ENCODE peak calls at places on chromosomes 6 and 20, in four cellular contexts. N is upper lobe of left lung, B is K562, T is Panc1. G is an unnamed sample.
A peak's percentile ranks its signal among the peaks of the same experiment; 100 is the strongest.

GRCh38 chr20:25248501-25249172 is 752 bp downstream of the PYGB start:
- ATAC-seq in N (peak; percentile 63), B (peak; percentile 46), T (peak; percentile 19), G (peak; percentile 30)

GRCh38 chr20:41308726-41309413 is 8.7 kb downstream of the ZHX3 start:
- ATAC-seq in B (peak; percentile 79), N (peak; percentile 62), T (no peak), G (peak; percentile 65)

GRCh38 chr6:143877584-143878271 is 13.5 kb downstream of the ZC2HC1B start:
- ATAC-seq in N (no peak), B (no peak), T (no peak), G (no peak)

GRCh38 chr6:73857341-73857890 is 161.4 kb downstream of the CD109 start:
- ATAC-seq in N (no peak), T (no peak), B (no peak), G (no peak)

GRCh38 chr6:149863596-149863845 is 638 bp downstream of the LRP11 start:
- ATAC-seq in T (peak; percentile 15), B (no peak), N (no peak), G (no peak)

GRCh38 chr6:165694296-165694695 is 31.3 kb upstream of the PDE10A start:
- ATAC-seq in T (peak; percentile 46), B (no peak), N (no peak), G (no peak)

GRCh38 chr6:166005846-166006592 is 161.6 kb downstream of the TBXT start:
- ATAC-seq in N (peak; percentile 81), B (no peak), T (peak; percentile 46), G (peak; percentile 77)

GRCh38 chr6:165890404-165890735 is 227.3 kb upstream of the PDE10A start:
- ATAC-seq in B (no peak), T (peak; percentile 40), N (no peak), G (no peak)

GRCh38 chr6:89637960-89638319 is 607 bp downstream of the LYRM2 start:
- ATAC-seq in T (no peak), B (peak; percentile 26), N (peak; percentile 14), G (no peak)

GRCh38 chr6:162819284-162819683 is 91.5 kb downstream of the PACRG start:
- ATAC-seq in B (no peak), T (no peak), N (no peak), G (no peak)

GRCh38 chr6:31586596-31586995 is 519 bp downstream of the LST1 start:
- ATAC-seq in B (no peak), T (no peak), N (peak; percentile 78), G (no peak)

GRCh38 chr20:48384147-48384818 is 443.5 kb downstream of the PREX1 start:
- ATAC-seq in B (peak; percentile 98), N (no peak), T (peak; percentile 71), G (no peak)

GRCh38 chr6:31178143-31179041 is 7.9 kb upstream of the POU5F1 start:
- ATAC-seq in T (no peak), B (peak; percentile 41), N (no peak), G (no peak)

GRCh38 chr6:38113810-38114577 is 294.5 kb downstream of the ZFAND3 start:
- ATAC-seq in B (no peak), T (no peak), N (no peak), G (no peak)

GRCh38 chr6:89723046-89723445 is 84.5 kb upstream of the LYRM2 start:
- ATAC-seq in B (no peak), T (no peak), N (no peak), G (no peak)

GRCh38 chr20:57398231-57398821 is 7.1 kb downstream of the RBM38 start:
- ATAC-seq in T (no peak), B (no peak), N (peak; percentile 30), G (peak; percentile 5)
- H3K4me3 ChIP-seq in T (no peak overlapping the region), B (no peak overlapping the region), N (peak overlapping the region; percentile 0), G (no peak overlapping the region)

DNA sequence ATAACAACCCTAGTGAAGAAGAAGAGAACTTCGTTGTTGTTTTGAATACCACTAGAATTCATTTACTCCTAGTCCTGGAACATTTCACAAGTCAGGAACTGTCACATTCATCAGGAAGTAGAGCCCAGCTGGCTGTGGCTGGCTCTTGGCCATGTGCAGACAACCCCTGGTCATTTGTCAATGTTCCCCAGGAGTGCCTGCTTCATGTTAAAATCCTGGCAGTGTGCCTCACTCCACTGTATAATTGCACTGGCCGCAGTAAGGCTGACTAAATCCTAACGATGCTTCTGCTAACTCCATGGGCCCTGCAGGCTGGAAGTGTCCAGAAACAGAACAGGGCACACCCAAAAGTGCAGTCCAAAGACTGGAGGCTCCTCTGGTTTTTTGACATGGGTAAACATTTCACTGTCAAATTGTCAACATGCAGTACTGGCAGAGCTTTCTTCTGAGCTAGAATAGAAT is 41.5 kb upstream of the ADGRF1 start:
- ATAC-seq in T (peak; percentile 42), N (peak; percentile 94), B (peak; percentile 44), G (peak; percentile 97)
- TF ChIP-seq POLR2AphosphoS5 in T (no peak), N (peak; percentile 86), B (no peak), G (peak; percentile 100)

DNA sequence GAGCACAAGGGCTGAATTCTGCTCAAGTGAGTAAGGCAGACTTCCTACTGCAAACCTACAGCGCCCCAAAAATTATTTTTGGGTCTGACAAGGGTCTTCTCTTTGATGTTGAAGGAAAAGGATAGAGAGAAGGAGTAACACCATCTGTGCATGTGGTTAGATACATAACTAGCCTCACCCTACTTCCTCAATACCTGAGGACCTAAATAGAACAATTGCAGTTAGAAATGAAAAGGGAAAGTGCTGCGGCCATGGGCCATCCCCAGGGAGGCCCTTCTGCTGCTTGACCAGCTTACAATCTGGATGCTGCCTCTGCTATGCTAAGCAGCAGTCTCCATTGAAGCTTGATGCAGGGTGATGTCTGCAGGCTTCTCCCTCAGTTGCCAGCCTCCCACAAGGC is 63.2 kb upstream of the ARMH2 start:
- ATAC-seq in N (no peak), B (no peak), T (no peak), G (no peak)
- H3K4me3 ChIP-seq in N (no peak overlapping the region), B (no peak overlapping the region), T (no peak overlapping the region), G (no peak overlapping the region)

GRCh38 chr20:43925786-43926185 is 11.1 kb downstream of the TOX2 start:
- ATAC-seq in N (peak; percentile 40), T (peak; percentile 76), B (no peak), G (no peak)
- TF ChIP-seq POLR2AphosphoS5 in N (no peak), T (no peak), B (no peak), G (no peak)

GRCh38 chr6:12608016-12608860 is 108.3 kb upstream of the PHACTR1 start:
- ATAC-seq in T (no peak), N (peak; percentile 34), B (no peak), G (no peak)

GRCh38 chr6:12605888-12606345 is 110.7 kb upstream of the PHACTR1 start:
- ATAC-seq in B (peak; percentile 99), T (peak; percentile 92), N (peak; percentile 78), G (peak; percentile 63)

GRCh38 chr6:12610862-12611261 is 105.7 kb upstream of the PHACTR1 start:
- ATAC-seq in N (no peak), T (no peak), B (no peak), G (no peak)

GRCh38 chr6:12606616-12607015 is 110.0 kb upstream of the PHACTR1 start:
- ATAC-seq in N (no peak), B (no peak), T (no peak), G (no peak)

DNA sequence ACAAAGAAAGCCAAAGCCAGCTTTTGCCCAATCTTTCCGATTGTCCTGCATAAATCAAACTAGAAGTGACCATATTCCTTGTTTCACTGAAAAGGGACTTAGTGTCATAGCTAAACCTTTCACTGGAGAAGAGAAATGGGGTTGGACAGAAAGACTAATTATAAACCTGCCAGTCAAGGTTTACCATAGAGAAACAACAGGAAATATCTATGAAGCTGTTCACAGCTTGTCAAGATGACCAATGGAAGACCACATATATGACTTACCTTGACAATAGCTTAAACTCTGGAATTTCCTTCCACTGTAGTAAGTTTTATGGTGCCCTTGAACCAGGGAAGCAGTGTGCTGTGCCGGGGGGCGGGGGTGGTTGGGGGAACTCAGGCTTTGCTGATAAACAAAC is 107.7 kb upstream of the PHACTR1 start:
- ATAC-seq in B (no peak), N (no peak), T (no peak), G (no peak)
- H3K4me3 ChIP-seq in B (no peak overlapping the region), N (no peak overlapping the region), T (no peak overlapping the region), G (no peak overlapping the region)

G was measured in gastroesophageal sphincter.